ENCODE peak calls at places on chromosomes 5 and 9, in four cellular contexts. T, C, Y and Z are unnamed samples.

GRCh38 chr9:125556046-125556445 is 151.0 kb downstream of the MAPKAP1 start:
- DNase-seq in C (no peak), Y (no peak), T (no peak), Z (no peak)

GRCh38 chr9:127923771-127924170 is 6.8 kb downstream of the PIP5KL1 start:
- DNase-seq in C (no peak), T (no peak), Y (no peak), Z (peak; percentile 81)

GRCh38 chr9:127915801-127916664 is 808 bp downstream of the ST6GALNAC4 start:
- DNase-seq in T (peak; percentile 75), C (no peak), Y (no peak), Z (no peak)

GRCh38 chr5:93607367-93608258 is 24.6 kb downstream of the NR2F1 start:
- DNase-seq in T (peak; percentile 55), Y (no peak), C (no peak), Z (peak; percentile 76)

GRCh38 chr5:82046268-82046621 is 74.4 kb downstream of the ATG10 start:
- DNase-seq in C (no peak), T (no peak), Y (no peak), Z (no peak)

GRCh38 chr5:135341021-135341666 is 57.9 kb downstream of the MACROH2A1 start:
- DNase-seq in Y (no peak), T (no peak), C (no peak), Z (no peak)

GRCh38 chr9:127723450-127723849 is 7.6 kb downstream of the TTC16 start:
- DNase-seq in Y (no peak), C (peak; percentile 53), T (no peak), Z (peak; percentile 41)

GRCh38 chr5:760363-761205 is 23.9 kb downstream of the ZDHHC11B start:
- DNase-seq in T (peak; percentile 10), Y (no peak), C (peak; percentile 37), Z (no peak)

GRCh38 chr5:84032404-84032803 is 311.7 kb upstream of the HAPLN1 start:
- DNase-seq in T (no peak), Y (no peak), C (no peak), Z (peak; percentile 8)

GRCh38 chr5:135825373-135826220 is 8.9 kb upstream of the SLC25A48 start:
- DNase-seq in T (no peak), Y (no peak), C (peak; percentile 22), Z (no peak)

GRCh38 chr5:175479125-175479881 is 943 bp downstream of the SFXN1 start:
- DNase-seq in Y (no peak), C (no peak), T (peak; percentile 27), Z (no peak)

GRCh38 chr5:127492854-127493738 is 24.3 kb upstream of the PRRC1 start:
- DNase-seq in Y (peak; percentile 26), T (no peak), C (no peak), Z (peak; percentile 75)

GRCh38 chr5:122156724-122157325 is 27.5 kb downstream of the ZNF474 start:
- DNase-seq in C (no peak), Y (no peak), T (no peak), Z (peak; percentile 80)

GRCh38 chr5:174259691-174260420 is 214.3 kb downstream of the NSG2 start:
- DNase-seq in T (no peak), Y (no peak), C (no peak), Z (no peak)

GRCh38 chr5:103086547-103086946 is 33.4 kb downstream of the GIN1 start:
- DNase-seq in T (no peak), Y (no peak), C (no peak), Z (no peak)

GRCh38 chr5:108171759-108172158 is 210.1 kb downstream of the FBXL17 start:
- DNase-seq in T (no peak), Y (no peak), C (no peak), Z (no peak)

GRCh38 chr5:15637345-15637744 is 137.4 kb downstream of the FBXL7 start:
- DNase-seq in T (no peak), Y (no peak), C (no peak), Z (no peak)

GRCh38 chr5:179865471-179866240 is 7.0 kb upstream of the MRNIP start:
- DNase-seq in T (no peak), C (no peak), Y (no peak), Z (no peak)

GRCh38 chr9:3576358-3576757 is 50.6 kb upstream of the RFX3 start:
- DNase-seq in Y (no peak), T (peak; percentile 9), C (no peak), Z (peak; percentile 5)

GRCh38 chr9:12680341-12680740 is 12.8 kb upstream of the TYRP1 start:
- DNase-seq in Y (no peak), T (no peak), C (no peak), Z (peak; percentile 40)

GRCh38 chr9:131734781-131735180 is 5.1 kb downstream of the RAPGEF1 start:
- DNase-seq in T (no peak), C (no peak), Y (no peak), Z (no peak)

GRCh38 chr9:124220551-124221451 is 36.9 kb upstream of the NEK6 start:
- DNase-seq in Y (no peak), T (peak; percentile 82), C (no peak), Z (peak; percentile 61)

GRCh38 chr9:14962193-14962899 is 52.1 kb upstream of the FREM1 start:
- DNase-seq in Y (no peak), T (peak; percentile 36), C (no peak), Z (peak; percentile 3)

DNA sequence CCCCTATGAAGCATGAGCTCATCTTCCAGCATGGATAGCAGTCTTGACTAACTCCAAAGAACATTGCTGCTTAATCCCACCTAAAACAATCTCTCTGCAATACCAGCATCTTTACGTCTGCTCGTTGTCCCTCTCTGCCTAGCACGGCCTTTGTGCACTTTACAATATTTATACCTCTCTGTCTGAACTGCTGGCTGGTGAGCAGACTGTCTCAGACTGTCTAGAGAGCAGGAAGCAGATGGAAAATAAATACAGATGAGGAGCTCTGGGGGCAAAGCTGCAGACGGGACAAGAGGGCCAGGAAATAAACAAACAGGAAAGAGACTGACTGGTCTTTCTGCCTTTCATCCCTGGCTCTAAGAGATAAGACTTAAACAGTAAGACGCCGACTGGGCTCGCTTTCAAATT is 224.8 kb downstream of the ENC1 start:
- DNase-seq in C (no peak), Y (no peak), T (no peak), Z (no peak)
- H3K4me3 ChIP-seq in C (no peak overlapping the region), Y (no peak overlapping the region), T (no peak overlapping the region), Z (no peak overlapping the region)

GRCh38 chr9:130243015-130243881 is 22.3 kb upstream of the HMCN2 start:
- DNase-seq in Y (peak; percentile 31), C (peak; percentile 65), T (peak; percentile 85), Z (peak; percentile 46)
- H3K4me3 ChIP-seq in Y (no peak overlapping the region), C (no peak overlapping the region), T (no peak overlapping the region), Z (no peak overlapping the region)

GRCh38 chr5:172453206-172453985 is 929 bp downstream of the SH3PXD2B start:
- DNase-seq in T (peak; percentile 65), C (no peak), Y (no peak), Z (peak; percentile 69)
- H3K4me3 ChIP-seq in T (peak overlapping the region; percentile 57), C (peak overlapping the region; percentile 78), Y (no peak overlapping the region), Z (peak overlapping the region; percentile 96)

DNA sequence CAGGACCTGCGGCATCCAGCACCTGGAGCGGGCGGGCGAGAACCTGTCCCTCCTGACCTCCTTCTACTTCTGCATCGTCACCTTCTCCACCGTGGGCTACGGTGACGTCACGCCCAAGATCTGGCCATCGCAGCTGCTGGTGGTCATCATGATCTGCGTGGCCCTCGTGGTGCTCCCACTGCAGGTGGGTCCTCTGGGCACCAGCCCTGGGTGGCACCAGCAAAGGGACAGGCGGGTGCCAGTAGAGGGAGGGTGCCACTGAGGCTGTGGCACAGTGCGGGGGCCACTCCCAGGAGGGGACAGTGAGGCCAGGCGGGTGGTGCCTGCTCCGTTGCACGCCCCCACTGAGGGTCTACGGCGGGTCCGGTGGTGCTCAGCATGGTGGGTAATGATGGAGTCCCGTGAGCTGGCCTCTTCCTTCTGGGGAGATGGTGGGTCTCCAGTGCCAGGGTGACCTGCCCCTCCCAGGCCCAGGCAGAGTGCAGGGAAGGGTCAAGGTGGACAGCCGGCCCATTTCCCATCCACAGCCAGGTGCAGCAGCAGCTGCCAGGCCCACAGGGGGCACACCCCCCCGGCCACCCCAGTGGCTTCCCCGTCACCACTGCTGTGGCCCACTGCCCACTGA is 57.8 kb downstream of the KCNT1 start:
- DNase-seq in T (no peak), Y (no peak), C (no peak), Z (no peak)
- H3K4me3 ChIP-seq in T (no peak overlapping the region), Y (no peak overlapping the region), C (no peak overlapping the region), Z (no peak overlapping the region)

GRCh38 chr9:95512751-95513120 is 4.0 kb downstream of the PTCH1 start:
- DNase-seq in C (no peak), T (no peak), Y (no peak), Z (no peak)
- H3K4me3 ChIP-seq in C (no peak overlapping the region), T (no peak overlapping the region), Y (no peak overlapping the region), Z (no peak overlapping the region)